ENCODE peak calls at places on chromosomes 1 and 21, in five cellular contexts. X, F, G, Z and K are unnamed samples.

GRCh38 chr1:44119525-44119924 is 904 bp downstream of the KLF17 start:
- DNase-seq in X (no peak), F (no peak), G (no peak), Z (no peak), K (no peak)

GRCh38 chr1:171081220-171081993 is 9.3 kb upstream of the FMO3 start:
- DNase-seq in X (no peak), F (no peak), G (no peak), Z (no peak), K (no peak)

GRCh38 chr1:213724640-213725536 is 262.9 kb upstream of the PROX1 start:
- DNase-seq in X (no peak), F (no peak), G (no peak), Z (peak), K (peak)

GRCh38 chr1:168582690-168583325 is 6.4 kb downstream of the XCL1 start:
- DNase-seq in X (no peak), F (no peak), G (no peak), Z (no peak), K (no peak)

GRCh38 chr1:145879775-145880174 is 5.9 kb downstream of the ANKRD35 start:
- DNase-seq in X (no peak), F (no peak), G (no peak), Z (no peak), K (no peak)

GRCh38 chr1:232880354-232880753 is 70.1 kb upstream of the NTPCR start:
- DNase-seq in X (no peak), F (peak), G (no peak), Z (no peak), K (peak)

GRCh38 chr1:49333946-49334345 is 557.3 kb upstream of the BEND5 start:
- DNase-seq in X (no peak), F (no peak), G (no peak), Z (no peak), K (no peak)

GRCh38 chr1:75126611-75127101 is 7.5 kb upstream of the LHX8 start:
- DNase-seq in X (no peak), F (no peak), G (no peak), Z (no peak), K (no peak)

GRCh38 chr1:35120458-35121133 is 41.4 kb downstream of the ZMYM1 start:
- DNase-seq in X (no peak), F (no peak), G (peak), Z (no peak), K (no peak)

GRCh38 chr1:181812211-181812610 is 249.3 kb downstream of the ZNF648 start:
- DNase-seq in X (no peak), F (no peak), G (no peak), Z (no peak), K (no peak)

GRCh38 chr1:224879404-224879803 is 50.1 kb upstream of the DNAH14 start:
- DNase-seq in X (no peak), F (no peak), G (no peak), Z (no peak), K (no peak)

GRCh38 chr1:1432951-1433803 is 2.3 kb upstream of the VWA1 start:
- DNase-seq in X (peak), F (peak), G (peak), Z (peak), K (peak)

GRCh38 chr1:200139661-200140250 is 112.2 kb downstream of the NR5A2 start:
- DNase-seq in X (peak), F (no peak), G (no peak), Z (no peak), K (peak)

GRCh38 chr1:53508991-53509663 is 49.9 kb downstream of the DMRTB1 start:
- DNase-seq in X (no peak), F (no peak), G (no peak), Z (no peak), K (no peak)

GRCh38 chr1:18546026-18546425 is 65.3 kb downstream of the KLHDC7A start:
- DNase-seq in X (no peak), F (no peak), G (no peak), Z (no peak), K (no peak)

GRCh38 chr1:179058343-179059184 is 23.3 kb upstream of the TOR3A start:
- DNase-seq in X (no peak), F (no peak), G (no peak), Z (no peak), K (no peak)

GRCh38 chr1:201495447-201496295 is 11.3 kb downstream of the CSRP1 start:
- DNase-seq in X (peak), F (peak), G (peak), Z (peak), K (peak)

GRCh38 chr1:8121261-8122159 is 95.4 kb upstream of the ERRFI1 start:
- DNase-seq in X (peak), F (no peak), G (peak), Z (peak), K (peak)

GRCh38 chr21:26469789-26470188 is 103.3 kb downstream of the CYYR1 start:
- DNase-seq in X (peak), F (no peak), G (no peak), Z (no peak), K (peak)

DNA sequence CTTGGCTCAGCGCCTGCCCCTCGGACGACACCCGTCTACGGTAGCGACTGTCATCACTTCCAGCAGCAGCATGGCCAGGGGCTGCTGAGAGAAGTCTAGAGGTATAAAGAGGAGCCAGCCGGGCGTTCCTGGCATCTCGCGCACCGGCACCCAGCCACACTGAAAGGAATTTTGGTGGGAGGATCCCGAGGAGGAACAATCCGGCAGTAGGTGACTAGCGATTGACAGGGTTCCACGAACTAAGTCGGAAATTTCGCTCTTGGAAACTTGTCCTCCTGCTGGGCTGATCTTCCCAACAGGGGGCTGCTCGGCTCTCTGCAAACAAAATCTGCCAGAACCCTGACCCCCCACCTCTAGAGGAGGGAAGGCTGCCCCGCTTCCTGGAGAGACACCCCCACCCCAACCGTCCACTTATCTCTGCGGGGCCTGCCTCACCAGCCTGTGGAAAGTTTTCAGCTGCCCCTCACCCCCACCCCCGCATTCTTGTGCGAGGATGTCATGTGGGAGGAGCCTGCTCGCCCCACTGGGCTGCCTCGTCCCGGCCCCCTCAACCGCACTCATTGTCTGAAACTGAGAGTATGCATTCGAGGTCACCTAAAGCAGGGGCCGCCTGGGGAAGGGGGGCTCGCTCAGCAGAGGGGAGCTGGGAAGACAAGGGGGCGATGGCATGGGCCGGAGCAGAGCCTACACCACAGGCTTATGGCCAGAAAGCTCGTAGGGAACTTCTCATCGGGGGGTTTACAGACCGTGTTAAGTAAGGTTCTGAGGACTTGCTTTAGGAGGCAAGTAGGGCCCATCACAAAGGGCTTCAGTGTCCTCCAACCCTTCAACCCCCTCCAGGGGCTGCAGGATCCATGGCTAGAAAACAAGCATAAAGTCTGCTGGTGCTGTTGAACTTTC is 9.6 kb downstream of the EPHA2 start:
- DNase-seq in X (peak), F (no peak), G (peak), Z (peak), K (peak)
- H3K4me3 ChIP-seq in X (peak), F (no peak), G (peak), Z (peak), K (no peak)

GRCh38 chr1:59477867-59478266 is 181.0 kb downstream of the FGGY start:
- DNase-seq in X (no peak), F (no peak), G (no peak), Z (no peak), K (no peak)
- H3K27ac ChIP-seq in X (no peak), F (no peak), G (no peak), Z (no peak), K (no peak)

GRCh38 chr21:44285102-44285501 is 574 bp upstream of the AIRE start:
- DNase-seq in X (no peak), F (no peak), G (no peak), Z (no peak), K (no peak)

GRCh38 chr21:44286716-44287632 is 1.3 kb downstream of the AIRE start:
- DNase-seq in X (no peak), F (no peak), G (no peak), Z (no peak), K (no peak)

GRCh38 chr21:44283953-44284352 is 1.7 kb upstream of the AIRE start:
- DNase-seq in X (no peak), F (no peak), G (no peak), Z (no peak), K (no peak)

GRCh38 chr21:44285547-44285992 is at the start of gene AIRE:
- DNase-seq in X (no peak), F (no peak), G (no peak), Z (peak), K (no peak)

DNA sequence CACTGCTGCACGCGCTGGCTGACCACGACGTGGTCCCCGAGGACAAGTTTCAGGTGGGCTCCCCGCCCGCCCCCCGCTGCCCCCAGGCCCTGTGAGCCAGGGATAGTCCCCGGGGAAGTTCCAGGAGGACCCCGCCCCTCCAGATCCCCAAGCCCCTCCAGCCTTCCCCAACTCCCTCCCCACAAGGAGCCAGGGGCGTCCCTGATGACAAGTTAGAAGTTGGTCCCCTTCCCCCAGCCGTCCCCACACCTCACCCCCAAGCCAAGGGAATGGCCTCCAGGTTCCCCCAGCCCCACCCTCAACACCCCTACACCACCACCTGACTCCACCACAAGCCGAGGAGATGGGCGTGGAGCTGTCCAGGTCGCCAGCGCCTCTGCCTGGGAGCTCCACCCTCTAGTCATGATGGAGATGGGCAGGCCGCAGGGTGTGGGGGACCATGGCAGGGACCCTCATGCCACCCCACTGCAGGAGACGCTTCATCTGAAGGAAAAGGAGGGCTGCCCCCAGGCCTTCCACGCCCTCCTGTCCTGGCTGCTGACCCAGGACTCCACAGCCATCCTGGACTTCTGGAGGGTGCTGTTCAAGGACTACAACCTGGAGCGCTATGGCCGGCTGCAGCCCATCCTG is 525 bp downstream of the AIRE start:
- DNase-seq in X (no peak), F (no peak), G (no peak), Z (no peak), K (no peak)
- H3K4me3 ChIP-seq in X (peak), F (peak), G (no peak), Z (peak), K (no peak)

DNA sequence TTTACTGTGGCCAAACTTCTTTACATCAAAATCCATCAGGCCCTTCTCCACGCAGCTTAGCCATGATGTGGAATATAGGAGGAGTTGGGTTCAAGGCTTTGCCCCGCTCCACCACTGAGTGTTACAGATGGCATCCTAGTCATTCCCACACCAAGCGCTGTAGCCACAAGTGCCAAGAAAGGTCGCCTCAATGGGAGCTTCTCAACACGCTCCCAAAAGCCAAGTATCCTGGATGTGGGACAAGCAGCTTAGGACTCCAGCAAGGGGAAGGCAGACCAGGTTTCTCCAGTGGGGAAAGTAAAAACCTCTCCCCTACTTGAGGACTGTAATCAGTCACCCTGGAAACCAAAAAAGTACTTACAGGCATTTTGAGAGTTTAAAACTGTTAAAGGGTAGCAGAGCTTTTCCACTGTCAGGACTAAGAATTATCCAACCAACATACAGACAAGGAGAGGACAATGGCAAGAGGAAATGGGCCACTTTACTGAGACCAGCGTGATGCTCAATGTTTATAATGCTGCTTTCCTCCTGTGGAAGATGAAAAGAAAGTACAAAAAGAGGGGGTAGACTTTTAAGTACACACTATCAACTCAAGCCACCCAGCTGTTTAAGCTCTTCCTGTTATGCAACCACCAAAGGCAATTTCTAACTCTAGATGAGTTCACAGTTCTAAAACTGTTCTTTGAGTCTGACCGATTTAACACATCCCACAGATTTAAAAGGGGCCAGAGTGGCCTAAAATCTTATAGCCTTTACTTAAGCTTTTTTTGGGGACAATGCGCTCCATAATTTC is 120.7 kb upstream of the KRTAP19-8 start:
- DNase-seq in X (no peak), F (no peak), G (no peak), Z (no peak), K (no peak)
- H3K27ac ChIP-seq in X (no peak), F (peak), G (no peak), Z (no peak), K (no peak)

DNA sequence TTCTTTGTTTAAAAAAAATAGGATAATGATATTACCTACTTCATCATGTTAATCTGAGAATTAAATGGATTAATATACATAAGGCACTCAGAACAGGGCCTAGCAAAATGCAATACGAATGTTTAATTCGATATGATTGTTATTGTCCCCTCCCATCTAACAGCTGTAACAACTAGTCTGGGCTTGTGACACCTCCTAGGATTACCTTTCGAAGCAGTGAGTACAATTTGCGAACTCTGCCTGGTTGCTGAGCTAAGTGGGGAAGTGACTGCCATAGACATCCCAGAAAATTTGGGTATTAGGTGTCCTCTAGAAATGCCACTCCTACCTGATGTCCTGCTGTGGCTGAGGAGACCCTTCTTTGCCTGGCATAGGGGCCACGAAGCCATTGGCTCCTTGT is 3.0 kb downstream of the RASSF5 start:
- DNase-seq in X (no peak), F (no peak), G (no peak), Z (no peak), K (no peak)
- H3K4me3 ChIP-seq in X (no peak), F (no peak), G (no peak), Z (no peak), K (no peak)

GRCh38 chr21:36841866-36842265 is 124.6 kb downstream of the HLCS start:
- DNase-seq in X (no peak), F (no peak), G (no peak), Z (no peak), K (no peak)
- H3K27ac ChIP-seq in X (no peak), F (no peak), G (no peak), Z (no peak), K (no peak)